ENCODE peak calls at places on chromosomes 1 and 21, in five cellular contexts. A is lower lobe of right lung, O is fibroblast of pulmonary artery, V is choroid plexus epithelial cell, R is heart right ventricle. P is an unnamed sample.

GRCh38 chr1:18307329-18307898 is 173.3 kb upstream of the KLHDC7A start:
- DNase-seq in A (no peak), O (no peak), V (no peak), R (no peak), P (no peak)

GRCh38 chr1:75672528-75673393 is 51.7 kb upstream of the ACADM start:
- DNase-seq in A (no peak), O (peak; percentile 77), V (peak; percentile 85), R (no peak), P (peak; percentile 69)

GRCh38 chr21:32256873-32257620 is 21.8 kb downstream of the MIS18A start:
- DNase-seq in A (no peak), O (peak; percentile 96), V (peak; percentile 92), R (peak; percentile 63), P (peak; percentile 86)

GRCh38 chr1:168498159-168498609 is 45.6 kb downstream of the XCL2 start:
- DNase-seq in A (no peak), O (peak; percentile 81), V (peak; percentile 45), R (no peak), P (peak; percentile 87)

GRCh38 chr1:86197206-86197855 is 40.8 kb upstream of the COL24A1 start:
- DNase-seq in A (no peak), O (peak; percentile 28), V (no peak), R (no peak), P (no peak)

GRCh38 chr1:38004284-38005101 is 821 bp downstream of the FHL3 start:
- DNase-seq in A (no peak), O (no peak), V (peak; percentile 28), R (peak; percentile 17), P (peak; percentile 29)

GRCh38 chr1:41322835-41323234 is 38.4 kb upstream of the FOXO6 start:
- DNase-seq in A (peak; percentile 63), O (no peak), V (no peak), R (peak; percentile 27), P (peak; percentile 17)

GRCh38 chr1:17696417-17697301 is 58.5 kb upstream of the ACTL8 start:
- DNase-seq in A (no peak), O (peak; percentile 88), V (peak; percentile 87), R (peak; percentile 19), P (peak; percentile 67)

GRCh38 chr1:38082678-38083317 is 36.2 kb upstream of the POU3F1 start:
- DNase-seq in A (no peak), O (no peak), V (no peak), R (no peak), P (no peak)

GRCh38 chr21:44002511-44002910 is 9.6 kb upstream of the TRAPPC10 start:
- DNase-seq in A (peak; percentile 24), O (no peak), V (no peak), R (no peak), P (no peak)

GRCh38 chr1:40710581-40711315 is 19.2 kb downstream of the NFYC start:
- DNase-seq in A (no peak), O (peak; percentile 19), V (no peak), R (peak; percentile 4), P (no peak)

GRCh38 chr1:179575497-179576314 is at the start of gene NPHS2:
- DNase-seq in A (no peak), O (no peak), V (no peak), R (no peak), P (no peak)

GRCh38 chr1:185396126-185396525 is 79.1 kb upstream of the IVNS1ABP start:
- DNase-seq in A (no peak), O (no peak), V (no peak), R (no peak), P (no peak)

GRCh38 chr1:168465942-168466702 is 77.7 kb downstream of the XCL2 start:
- DNase-seq in A (no peak), O (peak; percentile 85), V (peak; percentile 40), R (peak; percentile 26), P (peak; percentile 61)

GRCh38 chr1:31511848-31512615 is 64.3 kb upstream of the TINAGL1 start:
- DNase-seq in A (no peak), O (no peak), V (no peak), R (no peak), P (no peak)

GRCh38 chr1:173297798-173298391 is 90.8 kb upstream of the TNFSF4 start:
- DNase-seq in A (no peak), O (no peak), V (no peak), R (no peak), P (peak; percentile 64)

GRCh38 chr1:227728059-227728891 is 6.8 kb downstream of the JMJD4 start:
- DNase-seq in A (peak; percentile 85), O (peak; percentile 34), V (peak; percentile 42), R (peak; percentile 83), P (peak; percentile 61)

GRCh38 chr1:183901748-183902341 is 96.9 kb downstream of the RGL1 start:
- DNase-seq in A (no peak), O (peak; percentile 56), V (no peak), R (no peak), P (no peak)

GRCh38 chr1:208683141-208683540 is 439.0 kb upstream of the PLXNA2 start:
- DNase-seq in A (no peak), O (no peak), V (no peak), R (no peak), P (no peak)

GRCh38 chr1:26994772-26995625 is 1.5 kb downstream of the TRNP1 start:
- DNase-seq in A (no peak), O (no peak), V (no peak), R (no peak), P (no peak)
- H3K4me3 ChIP-seq in A (peak overlapping the region; percentile 69), O (peak overlapping the region; percentile 71), V (peak overlapping the region; percentile 71), R (peak overlapping the region; percentile 68), P (peak overlapping the region; percentile 79)

DNA sequence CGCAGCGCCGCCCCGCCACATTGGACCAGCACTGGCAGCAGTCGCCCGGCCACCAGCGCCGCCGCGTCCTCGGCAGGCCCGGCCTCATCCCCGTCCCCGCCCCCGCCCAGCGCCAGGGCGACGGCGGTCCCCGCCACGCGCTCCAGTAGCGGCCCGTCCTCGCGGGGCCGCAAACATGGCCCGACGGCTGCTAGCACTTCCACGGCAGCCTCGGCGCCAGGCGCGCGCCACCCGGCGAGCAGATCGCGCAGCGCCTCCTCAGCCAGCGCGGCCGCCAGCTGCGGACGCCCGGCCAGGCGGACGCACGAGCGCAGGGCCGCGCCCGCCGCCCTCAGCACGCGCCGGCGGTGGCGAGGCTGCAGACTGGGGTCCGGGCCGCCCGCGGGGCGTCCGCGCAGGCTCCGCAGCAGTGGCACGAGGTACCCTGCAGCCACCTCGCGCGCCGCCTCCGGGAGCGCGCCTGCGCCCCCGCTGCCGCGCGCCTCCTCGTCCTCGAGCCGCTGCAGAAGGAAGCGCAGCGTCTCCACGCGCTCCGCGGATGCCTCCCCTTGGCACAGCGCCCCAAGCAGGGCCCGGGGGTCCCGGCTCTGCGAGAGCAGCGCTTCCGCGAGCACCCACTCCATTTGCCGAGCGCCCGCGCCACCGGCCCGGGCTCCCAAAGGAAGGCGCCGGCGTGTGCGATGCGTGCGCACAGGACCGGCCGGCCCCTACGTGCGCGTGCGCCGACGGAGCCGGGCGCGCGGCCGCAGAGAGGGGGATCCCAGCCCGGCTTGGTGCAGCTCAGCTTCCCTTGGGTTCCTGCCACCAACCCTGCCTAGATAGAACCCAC is at the start of gene TARBP1:
- DNase-seq in A (peak; percentile 80), O (peak; percentile 77), V (peak; percentile 73), R (peak; percentile 47), P (peak; percentile 77)
- TF ChIP-seq CTCF in A (no peak), O (no peak), V (no peak), R (no peak), P (no peak)

DNA sequence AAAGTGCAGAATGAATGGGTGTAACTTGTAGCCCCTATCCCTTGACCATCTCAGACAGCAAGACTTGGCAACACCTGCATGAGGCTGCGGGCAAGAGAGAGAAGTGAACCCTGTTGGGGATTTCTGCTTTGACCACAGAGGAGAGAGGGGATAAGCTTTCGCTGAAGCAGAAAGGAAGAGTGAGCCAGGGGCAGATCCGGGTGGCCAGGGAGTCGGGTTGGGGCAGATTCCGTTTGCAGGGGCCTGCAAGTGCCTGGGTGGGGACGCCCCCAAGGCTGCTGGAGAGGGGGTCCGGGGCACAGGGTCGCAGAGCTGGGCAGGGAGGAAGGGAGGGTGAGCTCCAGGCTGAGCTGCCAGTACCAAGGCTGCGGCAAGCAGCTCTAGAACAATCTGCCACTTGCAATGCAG is 25.3 kb upstream of the PIK3CD start:
- DNase-seq in A (no peak), O (no peak), V (no peak), R (no peak), P (no peak)
- H3K4me3 ChIP-seq in A (peak overlapping the region; percentile 40), O (no peak overlapping the region), V (no peak overlapping the region), R (no peak overlapping the region), P (no peak overlapping the region)

GRCh38 chr1:71023515-71023914 is 24.1 kb downstream of the PTGER3 start:
- DNase-seq in A (no peak), O (no peak), V (no peak), R (no peak), P (no peak)
- TF ChIP-seq CTCF in A (no peak), O (no peak), V (no peak), R (no peak), P (no peak)

GRCh38 chr1:26900001-26900814 is at the start of gene GPATCH3:
- DNase-seq in A (peak; percentile 93), O (peak; percentile 97), V (peak; percentile 96), R (peak; percentile 93), P (peak; percentile 93)
- H3K4me3 ChIP-seq in A (peak within 1 kb of the TSS; percentile 99), O (peak within 1 kb of the TSS; percentile 85), V (peak within 1 kb of the TSS; percentile 94), R (peak within 1 kb of the TSS; percentile 98), P (peak within 1 kb of the TSS; percentile 98)

DNA sequence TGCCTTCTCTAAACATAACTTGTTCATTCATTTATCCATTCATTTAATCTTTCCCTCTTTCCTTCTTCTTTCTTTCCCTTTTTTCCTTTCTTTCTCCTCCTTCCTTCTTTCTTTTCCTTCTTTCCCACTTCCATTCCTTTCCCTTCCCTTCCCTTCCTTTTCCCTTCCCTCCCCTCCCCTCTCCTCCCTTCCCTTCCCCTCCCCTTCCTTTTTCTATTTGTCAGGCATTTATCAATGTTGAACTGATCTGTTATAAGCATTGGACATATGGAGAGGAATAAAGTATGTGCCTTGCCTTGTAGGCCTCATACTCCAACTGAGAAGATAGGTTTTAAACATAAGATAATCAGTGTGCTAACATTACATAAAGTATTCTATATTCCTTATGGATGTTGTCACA is 23.7 kb upstream of the ATP6V1G3 start:
- DNase-seq in A (no peak), O (no peak), V (no peak), R (no peak), P (no peak)
- TF ChIP-seq CTCF in A (no peak), O (no peak), V (no peak), R (no peak), P (no peak)

GRCh38 chr1:204376919-204377799 is 17.4 kb upstream of the PLEKHA6 start:
- DNase-seq in A (no peak), O (no peak), V (no peak), R (no peak), P (no peak)
- H3K4me3 ChIP-seq in A (peak overlapping the region; percentile 58), O (peak overlapping the region; percentile 42), V (peak overlapping the region; percentile 45), R (peak overlapping the region; percentile 61), P (no peak overlapping the region)

DNA sequence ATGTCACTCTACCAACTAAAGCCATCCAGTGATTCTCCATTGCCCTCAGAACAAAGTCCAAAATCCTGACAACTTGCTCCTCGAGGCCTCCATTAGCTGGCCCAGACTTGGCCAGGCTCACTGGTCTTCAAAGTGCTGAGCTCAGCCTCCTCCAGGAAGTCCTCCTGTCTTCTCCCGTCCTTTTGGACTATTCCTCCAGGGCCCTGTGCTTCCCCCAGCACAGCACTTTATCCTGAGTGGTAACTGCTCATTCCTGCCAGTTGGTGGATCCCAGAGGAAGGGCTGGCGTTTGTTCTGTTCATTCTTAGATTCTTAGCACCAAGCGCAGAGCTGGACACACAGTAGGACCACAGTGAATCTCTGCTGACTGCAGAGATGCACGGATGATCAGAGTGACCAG is 179.9 kb downstream of the PTPRU start:
- DNase-seq in A (no peak), O (no peak), V (peak; percentile 10), R (no peak), P (no peak)
- TF ChIP-seq CTCF in A (no peak), O (peak; percentile 38), V (peak; percentile 45), R (no peak), P (peak; percentile 29)

GRCh38 chr1:155174334-155175280 is 958 bp downstream of the TRIM46 start:
- DNase-seq in A (no peak), O (peak; percentile 35), V (peak; percentile 37), R (peak; percentile 3), P (no peak)
- H3K4me3 ChIP-seq in A (peak overlapping the region; percentile 91), O (peak overlapping the region; percentile 98), V (peak overlapping the region; percentile 97), R (peak overlapping the region; percentile 1), P (peak overlapping the region; percentile 98)

P was measured in fibroblast of villous mesenchyme.